ENCODE peak calls at places on chromosome 7, in six cellular contexts. One of them, this sample, is unnamed.

GRCh38 chr7:29453022-29453421 is 110.6 kb upstream of the PRR15 start:
- DNase-seq in NCI-H2227 treated with DMSO at 0.1 percent for 48 hours: no peak
- DNase-seq in GM03348: no peak
- DNase-seq in small intestine: peak; percentile 76
- DNase-seq in stimulated activated CD8-positive, alpha-beta memory T cell treated with anti-CD3 and anti-CD28 coated beads, Interleukin-4, amount 100 ng/mL, for 1 hour: no peak
- DNase-seq in cerebellar cortex: no peak
- DNase-seq in this sample: no peak

GRCh38 chr7:9186730-9187129 is 753.3 kb downstream of the NXPH1 start:
- DNase-seq in NCI-H2227 treated with DMSO at 0.1 percent for 48 hours: no peak
- DNase-seq in GM03348: no peak
- DNase-seq in small intestine: no peak
- DNase-seq in stimulated activated CD8-positive, alpha-beta memory T cell treated with anti-CD3 and anti-CD28 coated beads, Interleukin-4, amount 100 ng/mL, for 1 hour: no peak
- DNase-seq in cerebellar cortex: no peak
- DNase-seq in this sample: no peak

GRCh38 chr7:114409750-114410149 is 4.9 kb upstream of the FOXP2 start:
- DNase-seq in NCI-H2227 treated with DMSO at 0.1 percent for 48 hours: no peak
- DNase-seq in GM03348: peak; percentile 26
- DNase-seq in small intestine: no peak
- DNase-seq in stimulated activated CD8-positive, alpha-beta memory T cell treated with anti-CD3 and anti-CD28 coated beads, Interleukin-4, amount 100 ng/mL, for 1 hour: no peak
- DNase-seq in cerebellar cortex: no peak
- DNase-seq in this sample: no peak

GRCh38 chr7:142459557-142459963 is 201.7 kb upstream of the PRSS58 start:
- DNase-seq in NCI-H2227 treated with DMSO at 0.1 percent for 48 hours: no peak
- DNase-seq in GM03348: peak; percentile 68
- DNase-seq in small intestine: peak; percentile 57
- DNase-seq in stimulated activated CD8-positive, alpha-beta memory T cell treated with anti-CD3 and anti-CD28 coated beads, Interleukin-4, amount 100 ng/mL, for 1 hour: no peak
- DNase-seq in cerebellar cortex: peak; percentile 46
- DNase-seq in this sample: peak; percentile 70

GRCh38 chr7:29319719-29320521 is 125.3 kb downstream of the CHN2 start:
- DNase-seq in NCI-H2227 treated with DMSO at 0.1 percent for 48 hours: no peak
- DNase-seq in GM03348: peak; percentile 37
- DNase-seq in small intestine: no peak
- DNase-seq in stimulated activated CD8-positive, alpha-beta memory T cell treated with anti-CD3 and anti-CD28 coated beads, Interleukin-4, amount 100 ng/mL, for 1 hour: no peak
- DNase-seq in cerebellar cortex: no peak
- DNase-seq in this sample: no peak

GRCh38 chr7:51428226-51428887 is 111.7 kb upstream of the COBL start:
- DNase-seq in NCI-H2227 treated with DMSO at 0.1 percent for 48 hours: peak; percentile 17
- DNase-seq in GM03348: no peak
- DNase-seq in small intestine: peak; percentile 4
- DNase-seq in stimulated activated CD8-positive, alpha-beta memory T cell treated with anti-CD3 and anti-CD28 coated beads, Interleukin-4, amount 100 ng/mL, for 1 hour: no peak
- DNase-seq in cerebellar cortex: no peak
- DNase-seq in this sample: peak; percentile 26

GRCh38 chr7:136079478-136079892 is 102.3 kb upstream of the MTPN start:
- DNase-seq in NCI-H2227 treated with DMSO at 0.1 percent for 48 hours: no peak
- DNase-seq in GM03348: no peak
- DNase-seq in small intestine: no peak
- DNase-seq in stimulated activated CD8-positive, alpha-beta memory T cell treated with anti-CD3 and anti-CD28 coated beads, Interleukin-4, amount 100 ng/mL, for 1 hour: no peak
- DNase-seq in cerebellar cortex: no peak
- DNase-seq in this sample: no peak

GRCh38 chr7:6277476-6277875 is 5.1 kb upstream of the CYTH3 start:
- DNase-seq in NCI-H2227 treated with DMSO at 0.1 percent for 48 hours: no peak
- DNase-seq in GM03348: no peak
- DNase-seq in small intestine: no peak
- DNase-seq in stimulated activated CD8-positive, alpha-beta memory T cell treated with anti-CD3 and anti-CD28 coated beads, Interleukin-4, amount 100 ng/mL, for 1 hour: no peak
- DNase-seq in cerebellar cortex: no peak
- DNase-seq in this sample: no peak

This sample was measured in SW480.